ENCODE peak calls at places on chromosomes 12 and 14, in ten cellular contexts. One of them, this sample, is unnamed.

GRCh38 chr14:93332032-93332852 is 594 bp downstream of the BTBD7 start:
- DNase-seq in GM20000: peak; percentile 85
- DNase-seq in substantia nigra: peak; percentile 36
- DNase-seq in activated T-helper 9 cell treated with anti-CD3 and anti-CD28 coated beads, Interleukin-2, amount 50 U/mL, for 16 hours: no peak
- DNase-seq in nucleus accumbens: peak; percentile 59
- DNase-seq in stimulated activated CD4-positive, alpha-beta T cell treated with anti-CD3 and anti-CD28 coated beads, Interleukin-4, amount 100 ng/mL, for 48 hours: peak; percentile 17
- DNase-seq in GM04504: no peak
- DNase-seq in prostate gland: peak; percentile 42
- DNase-seq in endothelial cell: peak; percentile 69
- DNase-seq in uterus: peak; percentile 47
- DNase-seq in this sample: no peak

GRCh38 chr14:56205906-56206305 is 87.7 kb downstream of the PELI2 start:
- DNase-seq in GM20000: no peak
- DNase-seq in substantia nigra: no peak
- DNase-seq in activated T-helper 9 cell treated with anti-CD3 and anti-CD28 coated beads, Interleukin-2, amount 50 U/mL, for 16 hours: no peak
- DNase-seq in nucleus accumbens: no peak
- DNase-seq in stimulated activated CD4-positive, alpha-beta T cell treated with anti-CD3 and anti-CD28 coated beads, Interleukin-4, amount 100 ng/mL, for 48 hours: no peak
- DNase-seq in GM04504: no peak
- DNase-seq in prostate gland: no peak
- DNase-seq in endothelial cell: no peak
- DNase-seq in uterus: no peak
- DNase-seq in this sample: no peak

GRCh38 chr12:113056631-113057488 is at the start of gene DTX1:
- DNase-seq in GM20000: peak; percentile 63
- DNase-seq in substantia nigra: no peak
- DNase-seq in activated T-helper 9 cell treated with anti-CD3 and anti-CD28 coated beads, Interleukin-2, amount 50 U/mL, for 16 hours: no peak
- DNase-seq in nucleus accumbens: peak; percentile 40
- DNase-seq in stimulated activated CD4-positive, alpha-beta T cell treated with anti-CD3 and anti-CD28 coated beads, Interleukin-4, amount 100 ng/mL, for 48 hours: peak; percentile 28
- DNase-seq in GM04504: no peak
- DNase-seq in prostate gland: no peak
- DNase-seq in endothelial cell: no peak
- DNase-seq in uterus: no peak
- DNase-seq in this sample: no peak

GRCh38 chr12:18951219-18951618 is 178.3 kb upstream of the PLEKHA5 start:
- DNase-seq in GM20000: no peak
- DNase-seq in substantia nigra: no peak
- DNase-seq in activated T-helper 9 cell treated with anti-CD3 and anti-CD28 coated beads, Interleukin-2, amount 50 U/mL, for 16 hours: no peak
- DNase-seq in nucleus accumbens: no peak
- DNase-seq in stimulated activated CD4-positive, alpha-beta T cell treated with anti-CD3 and anti-CD28 coated beads, Interleukin-4, amount 100 ng/mL, for 48 hours: no peak
- DNase-seq in GM04504: no peak
- DNase-seq in prostate gland: no peak
- DNase-seq in endothelial cell: no peak
- DNase-seq in uterus: no peak
- DNase-seq in this sample: no peak

GRCh38 chr12:77131977-77132490 is 66.7 kb upstream of the E2F7 start:
- DNase-seq in GM20000: no peak
- DNase-seq in substantia nigra: no peak
- DNase-seq in activated T-helper 9 cell treated with anti-CD3 and anti-CD28 coated beads, Interleukin-2, amount 50 U/mL, for 16 hours: no peak
- DNase-seq in nucleus accumbens: no peak
- DNase-seq in stimulated activated CD4-positive, alpha-beta T cell treated with anti-CD3 and anti-CD28 coated beads, Interleukin-4, amount 100 ng/mL, for 48 hours: no peak
- DNase-seq in GM04504: no peak
- DNase-seq in prostate gland: no peak
- DNase-seq in endothelial cell: no peak
- DNase-seq in uterus: no peak
- DNase-seq in this sample: no peak

GRCh38 chr12:124686001-124686884 is 118.8 kb upstream of the NCOR2 start:
- DNase-seq in GM20000: no peak
- DNase-seq in substantia nigra: no peak
- DNase-seq in activated T-helper 9 cell treated with anti-CD3 and anti-CD28 coated beads, Interleukin-2, amount 50 U/mL, for 16 hours: no peak
- DNase-seq in nucleus accumbens: peak; percentile 50
- DNase-seq in stimulated activated CD4-positive, alpha-beta T cell treated with anti-CD3 and anti-CD28 coated beads, Interleukin-4, amount 100 ng/mL, for 48 hours: no peak
- DNase-seq in GM04504: peak; percentile 60
- DNase-seq in prostate gland: no peak
- DNase-seq in endothelial cell: no peak
- DNase-seq in uterus: no peak
- DNase-seq in this sample: no peak

GRCh38 chr12:114834621-114835020 is 150.6 kb upstream of the TBX3 start:
- DNase-seq in GM20000: no peak
- DNase-seq in substantia nigra: no peak
- DNase-seq in activated T-helper 9 cell treated with anti-CD3 and anti-CD28 coated beads, Interleukin-2, amount 50 U/mL, for 16 hours: no peak
- DNase-seq in nucleus accumbens: no peak
- DNase-seq in stimulated activated CD4-positive, alpha-beta T cell treated with anti-CD3 and anti-CD28 coated beads, Interleukin-4, amount 100 ng/mL, for 48 hours: no peak
- DNase-seq in GM04504: no peak
- DNase-seq in prostate gland: no peak
- DNase-seq in endothelial cell: no peak
- DNase-seq in uterus: no peak
- DNase-seq in this sample: no peak

GRCh38 chr14:54475911-54476310 is 12.9 kb downstream of the GMFB start:
- DNase-seq in GM20000: no peak
- DNase-seq in substantia nigra: no peak
- DNase-seq in activated T-helper 9 cell treated with anti-CD3 and anti-CD28 coated beads, Interleukin-2, amount 50 U/mL, for 16 hours: no peak
- DNase-seq in nucleus accumbens: no peak
- DNase-seq in stimulated activated CD4-positive, alpha-beta T cell treated with anti-CD3 and anti-CD28 coated beads, Interleukin-4, amount 100 ng/mL, for 48 hours: no peak
- DNase-seq in GM04504: no peak
- DNase-seq in prostate gland: no peak
- DNase-seq in endothelial cell: no peak
- DNase-seq in uterus: no peak
- DNase-seq in this sample: no peak

GRCh38 chr12:94046626-94047410 is 101.6 kb upstream of the PLXNC1 start:
- DNase-seq in GM20000: no peak
- DNase-seq in substantia nigra: no peak
- DNase-seq in activated T-helper 9 cell treated with anti-CD3 and anti-CD28 coated beads, Interleukin-2, amount 50 U/mL, for 16 hours: no peak
- DNase-seq in nucleus accumbens: no peak
- DNase-seq in stimulated activated CD4-positive, alpha-beta T cell treated with anti-CD3 and anti-CD28 coated beads, Interleukin-4, amount 100 ng/mL, for 48 hours: no peak
- DNase-seq in GM04504: no peak
- DNase-seq in prostate gland: no peak
- DNase-seq in endothelial cell: no peak
- DNase-seq in uterus: no peak
- DNase-seq in this sample: no peak

GRCh38 chr14:70685480-70686197 is 43.9 kb downstream of the TTC9 start:
- DNase-seq in GM20000: no peak
- DNase-seq in substantia nigra: no peak
- DNase-seq in activated T-helper 9 cell treated with anti-CD3 and anti-CD28 coated beads, Interleukin-2, amount 50 U/mL, for 16 hours: no peak
- DNase-seq in nucleus accumbens: no peak
- DNase-seq in stimulated activated CD4-positive, alpha-beta T cell treated with anti-CD3 and anti-CD28 coated beads, Interleukin-4, amount 100 ng/mL, for 48 hours: no peak
- DNase-seq in GM04504: no peak
- DNase-seq in prostate gland: no peak
- DNase-seq in endothelial cell: no peak
- DNase-seq in uterus: no peak
- DNase-seq in this sample: no peak

GRCh38 chr12:91133871-91134270 is 22.6 kb upstream of the LUM start:
- DNase-seq in GM20000: no peak
- DNase-seq in substantia nigra: no peak
- DNase-seq in activated T-helper 9 cell treated with anti-CD3 and anti-CD28 coated beads, Interleukin-2, amount 50 U/mL, for 16 hours: no peak
- DNase-seq in nucleus accumbens: no peak
- DNase-seq in stimulated activated CD4-positive, alpha-beta T cell treated with anti-CD3 and anti-CD28 coated beads, Interleukin-4, amount 100 ng/mL, for 48 hours: no peak
- DNase-seq in GM04504: peak; percentile 82
- DNase-seq in prostate gland: no peak
- DNase-seq in endothelial cell: no peak
- DNase-seq in uterus: no peak
- DNase-seq in this sample: no peak

GRCh38 chr12:108277613-108278012 is 61.5 kb downstream of the CMKLR1 start:
- DNase-seq in GM20000: no peak
- DNase-seq in substantia nigra: no peak
- DNase-seq in activated T-helper 9 cell treated with anti-CD3 and anti-CD28 coated beads, Interleukin-2, amount 50 U/mL, for 16 hours: no peak
- DNase-seq in nucleus accumbens: no peak
- DNase-seq in stimulated activated CD4-positive, alpha-beta T cell treated with anti-CD3 and anti-CD28 coated beads, Interleukin-4, amount 100 ng/mL, for 48 hours: no peak
- DNase-seq in GM04504: no peak
- DNase-seq in prostate gland: no peak
- DNase-seq in endothelial cell: no peak
- DNase-seq in uterus: no peak
- DNase-seq in this sample: no peak

GRCh38 chr14:28653521-28653920 is 113.1 kb upstream of the FOXG1 start:
- DNase-seq in GM20000: no peak
- DNase-seq in substantia nigra: no peak
- DNase-seq in activated T-helper 9 cell treated with anti-CD3 and anti-CD28 coated beads, Interleukin-2, amount 50 U/mL, for 16 hours: no peak
- DNase-seq in nucleus accumbens: no peak
- DNase-seq in stimulated activated CD4-positive, alpha-beta T cell treated with anti-CD3 and anti-CD28 coated beads, Interleukin-4, amount 100 ng/mL, for 48 hours: no peak
- DNase-seq in GM04504: no peak
- DNase-seq in prostate gland: no peak
- DNase-seq in endothelial cell: no peak
- DNase-seq in uterus: no peak
- DNase-seq in this sample: no peak

GRCh38 chr14:100317897-100318808 is 5.0 kb upstream of the SLC25A47 start:
- DNase-seq in GM20000: peak; percentile 85
- DNase-seq in substantia nigra: peak; percentile 39
- DNase-seq in activated T-helper 9 cell treated with anti-CD3 and anti-CD28 coated beads, Interleukin-2, amount 50 U/mL, for 16 hours: peak; percentile 52
- DNase-seq in nucleus accumbens: peak; percentile 32
- DNase-seq in stimulated activated CD4-positive, alpha-beta T cell treated with anti-CD3 and anti-CD28 coated beads, Interleukin-4, amount 100 ng/mL, for 48 hours: peak; percentile 62
- DNase-seq in GM04504: no peak
- DNase-seq in prostate gland: peak; percentile 49
- DNase-seq in endothelial cell: peak; percentile 84
- DNase-seq in uterus: peak; percentile 76
- DNase-seq in this sample: no peak

GRCh38 chr14:37622231-37622923 is 26.9 kb downstream of the TTC6 start:
- DNase-seq in GM20000: peak; percentile 7
- DNase-seq in substantia nigra: no peak
- DNase-seq in activated T-helper 9 cell treated with anti-CD3 and anti-CD28 coated beads, Interleukin-2, amount 50 U/mL, for 16 hours: no peak
- DNase-seq in nucleus accumbens: no peak
- DNase-seq in stimulated activated CD4-positive, alpha-beta T cell treated with anti-CD3 and anti-CD28 coated beads, Interleukin-4, amount 100 ng/mL, for 48 hours: no peak
- DNase-seq in GM04504: no peak
- DNase-seq in prostate gland: no peak
- DNase-seq in endothelial cell: peak; percentile 54
- DNase-seq in uterus: no peak
- DNase-seq in this sample: no peak

GRCh38 chr14:104143521-104144452 is 5.4 kb downstream of the KIF26A start:
- DNase-seq in GM20000: no peak
- DNase-seq in substantia nigra: no peak
- DNase-seq in activated T-helper 9 cell treated with anti-CD3 and anti-CD28 coated beads, Interleukin-2, amount 50 U/mL, for 16 hours: no peak
- DNase-seq in nucleus accumbens: no peak
- DNase-seq in stimulated activated CD4-positive, alpha-beta T cell treated with anti-CD3 and anti-CD28 coated beads, Interleukin-4, amount 100 ng/mL, for 48 hours: no peak
- DNase-seq in GM04504: no peak
- DNase-seq in prostate gland: no peak
- DNase-seq in endothelial cell: no peak
- DNase-seq in uterus: no peak
- DNase-seq in this sample: no peak

GRCh38 chr14:58464652-58465051 is 37.1 kb downstream of the KIAA0586 start:
- DNase-seq in GM20000: no peak
- DNase-seq in substantia nigra: no peak
- DNase-seq in activated T-helper 9 cell treated with anti-CD3 and anti-CD28 coated beads, Interleukin-2, amount 50 U/mL, for 16 hours: no peak
- DNase-seq in nucleus accumbens: no peak
- DNase-seq in stimulated activated CD4-positive, alpha-beta T cell treated with anti-CD3 and anti-CD28 coated beads, Interleukin-4, amount 100 ng/mL, for 48 hours: no peak
- DNase-seq in GM04504: no peak
- DNase-seq in prostate gland: no peak
- DNase-seq in endothelial cell: no peak
- DNase-seq in uterus: no peak
- DNase-seq in this sample: no peak

GRCh38 chr12:18643673-18644072 is 94.1 kb downstream of the PLCZ1 start:
- DNase-seq in GM20000: no peak
- DNase-seq in substantia nigra: no peak
- DNase-seq in activated T-helper 9 cell treated with anti-CD3 and anti-CD28 coated beads, Interleukin-2, amount 50 U/mL, for 16 hours: no peak
- DNase-seq in nucleus accumbens: no peak
- DNase-seq in stimulated activated CD4-positive, alpha-beta T cell treated with anti-CD3 and anti-CD28 coated beads, Interleukin-4, amount 100 ng/mL, for 48 hours: no peak
- DNase-seq in GM04504: peak; percentile 5
- DNase-seq in prostate gland: no peak
- DNase-seq in endothelial cell: no peak
- DNase-seq in uterus: peak; percentile 36
- DNase-seq in this sample: no peak

GRCh38 chr12:24111591-24111990 is 162.1 kb upstream of the SOX5 start:
- DNase-seq in GM20000: no peak
- DNase-seq in substantia nigra: no peak
- DNase-seq in activated T-helper 9 cell treated with anti-CD3 and anti-CD28 coated beads, Interleukin-2, amount 50 U/mL, for 16 hours: no peak
- DNase-seq in nucleus accumbens: no peak
- DNase-seq in stimulated activated CD4-positive, alpha-beta T cell treated with anti-CD3 and anti-CD28 coated beads, Interleukin-4, amount 100 ng/mL, for 48 hours: no peak
- DNase-seq in GM04504: no peak
- DNase-seq in prostate gland: no peak
- DNase-seq in endothelial cell: no peak
- DNase-seq in uterus: no peak
- DNase-seq in this sample: no peak

GRCh38 chr14:68770051-68770450 is 22.8 kb downstream of the ZFP36L1 start:
- DNase-seq in GM20000: no peak
- DNase-seq in substantia nigra: no peak
- DNase-seq in activated T-helper 9 cell treated with anti-CD3 and anti-CD28 coated beads, Interleukin-2, amount 50 U/mL, for 16 hours: no peak
- DNase-seq in nucleus accumbens: no peak
- DNase-seq in stimulated activated CD4-positive, alpha-beta T cell treated with anti-CD3 and anti-CD28 coated beads, Interleukin-4, amount 100 ng/mL, for 48 hours: no peak
- DNase-seq in GM04504: no peak
- DNase-seq in prostate gland: no peak
- DNase-seq in endothelial cell: no peak
- DNase-seq in uterus: no peak
- DNase-seq in this sample: no peak

GRCh38 chr14:87332001-87332400 is 661.0 kb downstream of the GALC start:
- DNase-seq in GM20000: no peak
- DNase-seq in substantia nigra: no peak
- DNase-seq in activated T-helper 9 cell treated with anti-CD3 and anti-CD28 coated beads, Interleukin-2, amount 50 U/mL, for 16 hours: no peak
- DNase-seq in nucleus accumbens: no peak
- DNase-seq in stimulated activated CD4-positive, alpha-beta T cell treated with anti-CD3 and anti-CD28 coated beads, Interleukin-4, amount 100 ng/mL, for 48 hours: no peak
- DNase-seq in GM04504: peak; percentile 25
- DNase-seq in prostate gland: no peak
- DNase-seq in endothelial cell: no peak
- DNase-seq in uterus: no peak
- DNase-seq in this sample: no peak

GRCh38 chr12:28033538-28033915 is 61.0 kb upstream of the PTHLH start:
- DNase-seq in GM20000: no peak
- DNase-seq in substantia nigra: no peak
- DNase-seq in activated T-helper 9 cell treated with anti-CD3 and anti-CD28 coated beads, Interleukin-2, amount 50 U/mL, for 16 hours: no peak
- DNase-seq in nucleus accumbens: no peak
- DNase-seq in stimulated activated CD4-positive, alpha-beta T cell treated with anti-CD3 and anti-CD28 coated beads, Interleukin-4, amount 100 ng/mL, for 48 hours: no peak
- DNase-seq in GM04504: no peak
- DNase-seq in prostate gland: no peak
- DNase-seq in endothelial cell: no peak
- DNase-seq in uterus: no peak
- DNase-seq in this sample: no peak

GRCh38 chr14:64786296-64787149 is 82.3 kb downstream of the PLEKHG3 start:
- DNase-seq in GM20000: no peak
- DNase-seq in substantia nigra: no peak
- DNase-seq in activated T-helper 9 cell treated with anti-CD3 and anti-CD28 coated beads, Interleukin-2, amount 50 U/mL, for 16 hours: no peak
- DNase-seq in nucleus accumbens: no peak
- DNase-seq in stimulated activated CD4-positive, alpha-beta T cell treated with anti-CD3 and anti-CD28 coated beads, Interleukin-4, amount 100 ng/mL, for 48 hours: no peak
- DNase-seq in GM04504: no peak
- DNase-seq in prostate gland: no peak
- DNase-seq in endothelial cell: no peak
- DNase-seq in uterus: no peak
- DNase-seq in this sample: no peak

GRCh38 chr12:52628841-52629240 is 10.5 kb upstream of the KRT73 start:
- DNase-seq in GM20000: no peak
- DNase-seq in substantia nigra: no peak
- DNase-seq in activated T-helper 9 cell treated with anti-CD3 and anti-CD28 coated beads, Interleukin-2, amount 50 U/mL, for 16 hours: no peak
- DNase-seq in nucleus accumbens: no peak
- DNase-seq in stimulated activated CD4-positive, alpha-beta T cell treated with anti-CD3 and anti-CD28 coated beads, Interleukin-4, amount 100 ng/mL, for 48 hours: no peak
- DNase-seq in GM04504: no peak
- DNase-seq in prostate gland: no peak
- DNase-seq in endothelial cell: no peak
- DNase-seq in uterus: no peak
- DNase-seq in this sample: no peak

GRCh38 chr14:69317392-69317755 is 57.4 kb downstream of the GALNT16 start:
- DNase-seq in GM20000: no peak
- DNase-seq in substantia nigra: no peak
- DNase-seq in activated T-helper 9 cell treated with anti-CD3 and anti-CD28 coated beads, Interleukin-2, amount 50 U/mL, for 16 hours: no peak
- DNase-seq in nucleus accumbens: no peak
- DNase-seq in stimulated activated CD4-positive, alpha-beta T cell treated with anti-CD3 and anti-CD28 coated beads, Interleukin-4, amount 100 ng/mL, for 48 hours: no peak
- DNase-seq in GM04504: no peak
- DNase-seq in prostate gland: no peak
- DNase-seq in endothelial cell: no peak
- DNase-seq in uterus: no peak
- DNase-seq in this sample: no peak

GRCh38 chr14:105477659-105478623 is 3.3 kb downstream of the CRIP2 start:
- DNase-seq in GM20000: no peak
- DNase-seq in substantia nigra: no peak
- DNase-seq in activated T-helper 9 cell treated with anti-CD3 and anti-CD28 coated beads, Interleukin-2, amount 50 U/mL, for 16 hours: no peak
- DNase-seq in nucleus accumbens: no peak
- DNase-seq in stimulated activated CD4-positive, alpha-beta T cell treated with anti-CD3 and anti-CD28 coated beads, Interleukin-4, amount 100 ng/mL, for 48 hours: no peak
- DNase-seq in GM04504: no peak
- DNase-seq in prostate gland: no peak
- DNase-seq in endothelial cell: peak; percentile 30
- DNase-seq in uterus: no peak
- DNase-seq in this sample: no peak

GRCh38 chr14:102759416-102759815 is 17.8 kb upstream of the TRAF3 start:
- DNase-seq in GM20000: no peak
- DNase-seq in substantia nigra: no peak
- DNase-seq in activated T-helper 9 cell treated with anti-CD3 and anti-CD28 coated beads, Interleukin-2, amount 50 U/mL, for 16 hours: no peak
- DNase-seq in nucleus accumbens: no peak
- DNase-seq in stimulated activated CD4-positive, alpha-beta T cell treated with anti-CD3 and anti-CD28 coated beads, Interleukin-4, amount 100 ng/mL, for 48 hours: no peak
- DNase-seq in GM04504: no peak
- DNase-seq in prostate gland: no peak
- DNase-seq in endothelial cell: peak; percentile 52
- DNase-seq in uterus: no peak
- DNase-seq in this sample: no peak

This sample was measured in GM12878.